ENCODE peak calls at places on chromosomes 12 and 14, in four cellular contexts. Y is GM04503, O is fibroblast of lung, E is cerebellum. T is an unnamed sample.

GRCh38 chr12:68780731-68781130 is 27.2 kb upstream of the MDM2 start:
- DNase-seq in E (no peak), Y (no peak), O (peak; percentile 20), T (no peak)

GRCh38 chr12:3725267-3726115 is 27.4 kb downstream of the CRACR2A start:
- DNase-seq in E (no peak), O (no peak), Y (no peak), T (no peak)

GRCh38 chr14:74015965-74016364 is 3.1 kb downstream of the ENTPD5 start:
- DNase-seq in E (no peak), Y (no peak), O (no peak), T (no peak)

GRCh38 chr12:112140728-112141127 is 15.4 kb downstream of the TRAFD1 start:
- DNase-seq in O (no peak), E (no peak), Y (no peak), T (no peak)

GRCh38 chr12:5516781-5517180 is 84.9 kb downstream of the NTF3 start:
- DNase-seq in E (no peak), Y (no peak), O (no peak), T (no peak)

GRCh38 chr12:26372856-26373255 is 177.5 kb downstream of the SSPN start:
- DNase-seq in Y (no peak), E (no peak), O (no peak), T (no peak)

GRCh38 chr14:103530831-103531230 is 1.8 kb downstream of the TRMT61A start:
- DNase-seq in Y (no peak), O (no peak), E (no peak), T (no peak)

GRCh38 chr14:36478782-36479181 is 41.2 kb downstream of the NKX2-1 start:
- DNase-seq in O (peak; percentile 65), E (no peak), Y (no peak), T (no peak)

GRCh38 chr12:57237952-57238853 is 8.7 kb downstream of the SHMT2 start:
- DNase-seq in E (no peak), O (no peak), Y (no peak), T (no peak)

GRCh38 chr14:55585854-55586253 is 5.8 kb downstream of the KTN1 start:
- DNase-seq in O (peak; percentile 70), Y (no peak), E (no peak), T (no peak)

T was measured in G401.